ENCODE peak calls at places on chromosome 7, in five cellular contexts. Q is neural crest cell, O is mucosa of descending colon, N is adrenal gland, D is RWPE1. T is an unnamed sample.

GRCh38 chr7:19020062-19020461 is 97.4 kb downstream of the TWIST1 start:
- DNase-seq in D (peak; percentile 12), Q (no peak), O (no peak), N (no peak), T (no peak)

GRCh38 chr7:28272461-28272877 is 91.9 kb upstream of the JAZF1 start:
- DNase-seq in D (peak; percentile 16), O (peak; percentile 29), Q (peak; percentile 52), N (peak; percentile 57), T (no peak)

GRCh38 chr7:3861941-3862340 is 560.9 kb downstream of the SDK1 start:
- DNase-seq in Q (no peak), O (no peak), D (peak; percentile 30), N (no peak), T (no peak)

GRCh38 chr7:140310337-140311002 is 87.9 kb downstream of the SLC37A3 start:
- DNase-seq in D (no peak), Q (no peak), N (no peak), O (no peak), T (no peak)

GRCh38 chr7:110977127-110977776 is 113.7 kb upstream of the LRRN3 start:
- DNase-seq in O (no peak), D (no peak), N (no peak), Q (no peak), T (no peak)

GRCh38 chr7:20343211-20343610 is 12.5 kb downstream of the ITGB8 start:
- DNase-seq in Q (no peak), N (no peak), O (no peak), D (no peak), T (no peak)

GRCh38 chr7:18408461-18408860 is 87.1 kb upstream of the HDAC9 start:
- DNase-seq in D (no peak), O (no peak), Q (no peak), N (no peak), T (no peak)

GRCh38 chr7:4830176-4830575 is 31.7 kb downstream of the PAPOLB start:
- DNase-seq in D (no peak), N (peak; percentile 75), Q (peak; percentile 74), O (peak; percentile 68), T (peak; percentile 76)

GRCh38 chr7:18638594-18639452 is 143.3 kb downstream of the HDAC9 start:
- DNase-seq in N (no peak), D (no peak), O (no peak), Q (no peak), T (no peak)

GRCh38 chr7:48244902-48245301 is 73.6 kb downstream of the ABCA13 start:
- DNase-seq in O (no peak), D (no peak), N (no peak), Q (no peak), T (no peak)

GRCh38 chr7:123939784-123940183 is 14.7 kb downstream of the SPAM1 start:
- DNase-seq in D (no peak), O (no peak), Q (no peak), N (no peak), T (no peak)

GRCh38 chr7:27810186-27810585 is 70.2 kb downstream of the TAX1BP1 start:
- DNase-seq in Q (no peak), D (no peak), N (no peak), O (no peak), T (no peak)

GRCh38 chr7:37376386-37376785 is 72.3 kb downstream of the ELMO1 start:
- DNase-seq in N (no peak), O (no peak), D (peak; percentile 4), Q (no peak), T (no peak)

GRCh38 chr7:12970626-12971025 is 283.2 kb downstream of the ARL4A start:
- DNase-seq in O (no peak), D (no peak), Q (no peak), N (no peak), T (no peak)

GRCh38 chr7:131312838-131313237 is 14.8 kb upstream of the MKLN1 start:
- DNase-seq in Q (no peak), O (no peak), D (no peak), N (no peak), T (no peak)

GRCh38 chr7:17408904-17409290 is 110.4 kb downstream of the AHR start:
- DNase-seq in Q (no peak), D (no peak), O (no peak), N (no peak), T (no peak)

GRCh38 chr7:76318488-76319353 is 16.2 kb downstream of the HSPB1 start:
- DNase-seq in O (peak; percentile 84), Q (peak; percentile 40), D (peak; percentile 89), N (peak; percentile 94), T (peak; percentile 83)
- TF ChIP-seq CTCF in O (no peak), Q (peak; percentile 54), D (no peak), N (peak; percentile 67), T (peak; percentile 15)

GRCh38 chr7:47195641-47196040 is 386.3 kb downstream of the TNS3 start:
- DNase-seq in O (no peak), Q (no peak), N (no peak), D (no peak), T (no peak)
- TF ChIP-seq CTCF in O (no peak), Q (peak; percentile 51), N (no peak), D (no peak), T (peak; percentile 2)

GRCh38 chr7:49876202-49876601 is 102.8 kb downstream of the VWC2 start:
- DNase-seq in D (no peak), N (no peak), Q (no peak), O (no peak), T (no peak)
- TF ChIP-seq CTCF in D (no peak), N (no peak), Q (no peak), O (no peak), T (no peak)

DNA sequence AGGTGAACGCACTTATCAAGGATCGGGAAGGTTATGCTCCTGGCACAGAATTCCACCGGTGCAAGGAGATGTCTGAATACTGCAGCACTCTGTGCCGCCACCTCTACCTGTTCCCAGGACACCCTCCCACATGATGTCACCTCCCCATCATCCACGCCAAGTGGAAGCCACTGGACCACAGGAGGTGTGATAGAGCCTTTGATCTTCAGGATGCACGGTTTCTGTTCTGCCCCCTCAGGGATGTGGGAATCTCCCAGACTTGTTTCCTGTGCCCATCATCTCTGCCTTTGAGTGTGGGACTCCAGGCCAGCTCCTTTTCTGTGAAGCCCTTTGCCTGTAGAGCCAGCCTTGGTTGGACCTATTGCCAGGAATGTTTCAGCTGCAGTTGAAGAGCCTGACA is 11.0 kb upstream of the CLCN1 start:
- DNase-seq in O (no peak), N (no peak), D (no peak), Q (no peak), T (no peak)
- TF ChIP-seq CTCF in O (no peak), N (no peak), D (no peak), Q (no peak), T (no peak)